ENCODE peak calls at places on chromosomes 7 and 10, in five cellular contexts. I, L, Y, T and V are unnamed samples.

GRCh38 chr10:84391326-84391725 is 62.9 kb downstream of the CCSER2 start:
- DNase-seq in Y (no peak), L (no peak), T (no peak), I (no peak), V (no peak)

GRCh38 chr10:86867149-86867548 is 90.3 kb downstream of the MMRN2 start:
- DNase-seq in L (no peak), T (no peak), I (no peak), Y (no peak), V (no peak)

GRCh38 chr7:4159761-4160554 is 522.1 kb upstream of the FOXK1 start:
- DNase-seq in L (no peak), Y (no peak), T (no peak), I (no peak), V (no peak)

GRCh38 chr10:122990278-122990677 is 10.1 kb downstream of the PSTK start:
- DNase-seq in I (no peak), L (no peak), T (no peak), Y (no peak), V (no peak)

GRCh38 chr10:70370766-70371165 is 11.7 kb downstream of the LRRC20 start:
- DNase-seq in L (no peak), I (no peak), Y (no peak), T (no peak), V (no peak)

GRCh38 chr7:103113164-103113563 is 35.7 kb downstream of the NAPEPLD start:
- DNase-seq in Y (no peak), I (no peak), L (peak; percentile 73), T (no peak), V (peak; percentile 59)

GRCh38 chr7:150514748-150515222 is at the start of gene GIMAP7:
- DNase-seq in L (no peak), T (no peak), I (peak; percentile 42), Y (no peak), V (no peak)

GRCh38 chr7:77157446-77157845 is 35.0 kb downstream of the CCDC146 start:
- DNase-seq in Y (no peak), T (no peak), I (no peak), L (no peak), V (no peak)

GRCh38 chr10:92162541-92162940 is 128.3 kb downstream of the CPEB3 start:
- DNase-seq in T (no peak), Y (no peak), L (no peak), I (no peak), V (no peak)

GRCh38 chr10:13709931-13710690 is 123.3 kb downstream of the PRPF18 start:
- DNase-seq in T (no peak), I (no peak), L (no peak), Y (no peak), V (no peak)

GRCh38 chr7:141339603-141340002 is 211.6 kb upstream of the AGK start:
- DNase-seq in L (no peak), I (no peak), T (no peak), Y (no peak), V (no peak)

GRCh38 chr7:27174077-27175004 is at the start of gene HOXA10:
- DNase-seq in T (peak; percentile 56), Y (peak; percentile 6), L (no peak), I (peak; percentile 63), V (no peak)

GRCh38 chr7:35729061-35729783 is 34.3 kb upstream of the HERPUD2 start:
- DNase-seq in Y (no peak), L (no peak), I (peak; percentile 23), T (no peak), V (no peak)

GRCh38 chr7:17121671-17122070 is 176.8 kb upstream of the AHR start:
- DNase-seq in Y (no peak), L (no peak), I (no peak), T (no peak), V (no peak)

GRCh38 chr7:118436663-118437062 is 212.2 kb downstream of the ANKRD7 start:
- DNase-seq in Y (no peak), T (no peak), I (no peak), L (no peak), V (no peak)

GRCh38 chr10:19048901-19049300 is 300 bp downstream of the MALRD1 start:
- DNase-seq in T (no peak), Y (no peak), L (no peak), I (no peak), V (no peak)

GRCh38 chr10:124998624-124999291 is 56.8 kb downstream of the ZRANB1 start:
- DNase-seq in L (no peak), I (peak; percentile 6), T (peak; percentile 53), Y (peak; percentile 13), V (no peak)

GRCh38 chr10:132974886-132975881 is 32.8 kb upstream of the CFAP46 start:
- DNase-seq in I (no peak), T (peak; percentile 54), L (no peak), Y (peak; percentile 7), V (no peak)

GRCh38 chr7:25517906-25518305 is 289.6 kb upstream of the NPVF start:
- DNase-seq in I (no peak), L (no peak), T (no peak), Y (no peak), V (no peak)

GRCh38 chr10:15293862-15294835 is 76.9 kb downstream of the FAM171A1 start:
- DNase-seq in Y (no peak), T (no peak), I (no peak), L (no peak), V (no peak)

GRCh38 chr7:8637322-8637721 is 203.9 kb downstream of the NXPH1 start:
- DNase-seq in T (no peak), I (no peak), Y (no peak), L (no peak), V (no peak)

GRCh38 chr7:132255898-132256297 is 320.4 kb downstream of the PLXNA4 start:
- DNase-seq in I (no peak), Y (peak; percentile 67), L (no peak), T (peak; percentile 67), V (no peak)

GRCh38 chr10:61796785-61797184 is 104.7 kb upstream of the ARID5B start:
- DNase-seq in Y (no peak), T (no peak), I (no peak), L (no peak), V (no peak)

GRCh38 chr7:68038621-68039314 is 1042.1 kb downstream of the TYW1 start:
- DNase-seq in I (no peak), Y (no peak), L (no peak), T (no peak), V (no peak)

GRCh38 chr10:73576178-73576889 is 14.8 kb downstream of the USP54 start:
- DNase-seq in Y (peak; percentile 79), I (no peak), L (no peak), T (no peak), V (peak; percentile 59)

GRCh38 chr7:64876792-64877713 is 26.0 kb upstream of the ZNF273 start:
- DNase-seq in Y (peak; percentile 61), T (peak; percentile 78), I (peak; percentile 44), L (no peak), V (no peak)

GRCh38 chr7:64878684-64879083 is 24.4 kb upstream of the ZNF273 start:
- DNase-seq in T (no peak), L (no peak), I (no peak), Y (no peak), V (no peak)

GRCh38 chr7:64879097-64879730 is 23.9 kb upstream of the ZNF273 start:
- DNase-seq in L (no peak), Y (no peak), I (no peak), T (no peak), V (no peak)

GRCh38 chr7:64879800-64880199 is 23.3 kb upstream of the ZNF273 start:
- DNase-seq in T (no peak), L (no peak), Y (no peak), I (no peak), V (no peak)

DNA sequence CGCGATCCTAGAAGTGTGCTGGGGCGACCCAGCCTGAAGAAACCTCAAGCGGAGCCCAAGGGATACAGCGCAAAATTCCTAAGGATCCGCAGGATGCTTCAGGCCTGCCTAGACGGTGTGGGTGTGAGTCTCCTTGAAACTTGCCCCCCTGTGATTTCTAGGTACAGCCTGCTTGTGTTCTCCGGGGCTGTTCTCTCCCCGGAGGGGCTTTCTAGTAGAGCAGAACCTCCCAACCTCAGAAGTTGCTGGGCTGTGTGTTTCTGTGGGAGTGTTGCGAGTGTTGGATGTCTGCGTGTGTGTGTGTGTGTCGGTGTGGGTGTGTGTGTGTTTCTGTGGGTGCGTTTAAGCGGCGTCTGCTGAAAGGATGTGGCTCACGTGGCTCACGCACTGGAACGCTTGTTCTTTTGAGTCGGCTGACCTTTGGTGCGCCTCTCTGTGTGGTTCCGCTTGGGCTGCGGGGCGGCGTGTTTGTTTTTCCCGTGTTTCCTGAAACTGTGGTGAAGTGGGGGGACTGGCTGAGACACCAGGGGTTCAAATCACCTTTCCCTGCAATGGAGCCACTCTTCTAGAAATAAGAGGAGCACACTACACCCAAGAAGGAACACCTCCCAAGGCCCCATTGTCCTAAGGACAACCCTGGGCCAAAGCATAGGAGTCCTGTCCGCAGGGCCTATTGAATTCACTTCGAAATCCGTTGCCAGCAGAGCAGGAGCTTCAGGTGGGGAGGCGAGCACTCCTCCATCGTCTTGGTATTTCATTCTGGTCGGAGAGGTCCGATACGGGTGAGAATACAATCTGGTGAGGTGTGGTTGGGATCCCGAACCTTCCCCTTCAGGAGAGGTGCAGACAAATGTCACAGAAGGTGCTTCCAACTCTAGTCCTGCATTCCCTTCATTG is 25.1 kb upstream of the ZNF273 start:
- DNase-seq in T (no peak), I (no peak), Y (no peak), L (no peak), V (no peak)
- H3K4me3 ChIP-seq in T (no peak overlapping the region), I (peak overlapping the region; percentile 22), Y (no peak overlapping the region), L (no peak overlapping the region), V (peak overlapping the region; percentile 43)

DNA sequence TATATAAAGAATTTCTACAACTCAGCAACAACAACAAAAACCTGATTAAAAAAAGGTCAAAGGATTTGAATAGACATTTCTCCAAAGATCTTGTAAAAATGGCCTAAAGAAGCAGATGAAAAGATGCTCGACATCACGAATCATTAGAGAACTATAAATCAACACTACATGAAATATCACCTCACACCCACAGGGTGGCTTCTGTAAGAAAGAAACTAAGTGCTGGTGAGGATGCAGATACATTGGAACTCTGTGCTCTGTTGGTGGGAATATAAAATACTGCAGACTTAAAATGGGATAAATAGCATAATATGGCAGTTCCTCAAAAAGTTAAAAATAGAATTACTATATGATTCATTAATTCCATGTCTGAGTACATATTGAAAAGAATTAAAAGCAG is 38.3 kb upstream of the CDCA7L start:
- DNase-seq in Y (no peak), T (no peak), I (no peak), L (no peak), V (no peak)
- TF ChIP-seq CTCF in Y (no peak), T (no peak), I (no peak), L (no peak), V (no peak)

DNA sequence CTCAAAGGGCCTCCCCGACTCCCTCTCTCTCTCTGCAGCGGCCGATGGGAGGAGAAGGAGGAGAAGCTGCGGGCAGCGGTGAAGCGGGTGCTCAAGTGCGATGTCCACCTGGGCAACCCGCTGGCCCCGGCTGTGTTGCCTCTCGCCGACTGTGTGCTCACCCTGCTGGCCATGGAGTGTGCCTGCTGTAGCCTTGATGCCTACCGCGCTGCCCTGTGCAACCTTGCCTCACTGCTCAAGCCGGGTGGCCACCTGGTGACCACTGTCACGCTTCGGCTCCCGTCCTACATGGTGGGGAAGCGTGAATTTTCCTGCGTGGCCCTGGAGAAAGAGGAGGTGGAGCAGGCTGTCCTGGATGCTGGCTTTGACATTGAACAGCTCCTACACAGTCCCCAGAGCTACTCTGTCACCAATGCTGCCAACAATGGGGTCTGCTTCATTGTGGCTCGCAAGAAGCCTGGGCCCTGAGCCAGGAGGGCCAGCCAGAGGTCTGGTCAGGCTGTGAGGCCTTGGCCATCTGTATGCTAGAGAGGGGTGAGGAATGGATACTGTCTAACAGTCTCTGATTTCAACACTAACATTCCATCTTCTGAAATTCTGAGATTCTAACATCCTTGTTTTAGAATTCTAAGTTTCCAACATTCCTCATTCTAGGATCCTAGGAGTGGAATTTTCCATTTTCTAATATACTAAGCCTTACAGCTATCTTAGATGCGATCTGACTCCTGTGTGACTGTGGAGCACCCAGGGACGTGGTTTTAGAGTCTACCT is 3.6 kb downstream of the INMT start:
- DNase-seq in I (no peak), T (no peak), L (no peak), Y (peak; percentile 56), V (no peak)
- H3K27ac ChIP-seq in I (peak overlapping the region; percentile 48), T (peak overlapping the region; percentile 65), L (no peak overlapping the region), Y (no peak overlapping the region), V (no peak overlapping the region)

GRCh38 chr10:79443338-79444242 is 1.8 kb downstream of the ZCCHC24 start:
- DNase-seq in T (peak; percentile 54), L (no peak), I (no peak), Y (no peak), V (no peak)
- H3K4me3 ChIP-seq in T (peak overlapping the region; percentile 86), L (peak overlapping the region; percentile 81), I (peak overlapping the region; percentile 80), Y (peak overlapping the region; percentile 63), V (peak overlapping the region; percentile 90)